ENCODE peak calls at places on chromosomes 16 and 17, in ten cellular contexts. W is psoas muscle; R is AG04450; G is GM23248; N is fibroblast of lung; E is HCT116; P is colonic mucosa; Q is CD8-positive, alpha-beta T cell; O is lower lobe of right lung; T is tibial nerve. I is an unnamed sample. For H3K9me3, the result is how much of the 10 kb centered on the place peaks cover.

GRCh38 chr17:74750039-74750326 is 1.6 kb downstream of the NHERF1 start:
- DNase-seq in W (peak), R (no peak), G (no peak), N (no peak), E (no peak), P (no peak), Q (no peak), O (no peak), T (no peak), I (no peak)

GRCh38 chr17:4899341-4900230 is at the start of gene C17orf107:
- DNase-seq in W (peak), R (peak), G (peak), N (peak), E (no peak), P (peak), Q (peak), O (peak), T (peak), I (no peak)

GRCh38 chr17:75693500-75694481 is 26.7 kb downstream of the SAP30BP start:
- DNase-seq in W (peak), R (no peak), G (peak), N (peak), E (peak), P (no peak), Q (no peak), O (peak), T (peak), I (no peak)

GRCh38 chr17:41635121-41636097 is 11.0 kb upstream of the KRT17 start:
- DNase-seq in W (no peak), R (no peak), G (peak), N (no peak), E (no peak), P (no peak), Q (no peak), O (no peak), T (peak), I (no peak)

GRCh38 chr17:2689411-2690164 is 22.0 kb downstream of the CLUH start:
- DNase-seq in W (peak), R (no peak), G (no peak), N (no peak), E (no peak), P (no peak), Q (peak), O (peak), T (no peak), I (no peak)

GRCh38 chr16:88264641-88265285 is 118.0 kb upstream of the ZNF469 start:
- DNase-seq in W (peak), R (peak), G (peak), N (peak), E (peak), P (peak), Q (no peak), O (peak), T (peak), I (no peak)

GRCh38 chr17:39236383-39236927 is 10.7 kb upstream of the STAC2 start:
- DNase-seq in W (no peak), R (no peak), G (no peak), N (no peak), E (no peak), P (no peak), Q (no peak), O (no peak), T (no peak), I (no peak)

GRCh38 chr16:53785044-53785443 is 81.1 kb downstream of the FTO start:
- DNase-seq in W (no peak), R (no peak), G (peak), N (peak), E (no peak), P (no peak), Q (no peak), O (no peak), T (no peak), I (no peak)

GRCh38 chr17:57665128-57665527 is 80.0 kb downstream of the CCDC182 start:
- DNase-seq in W (no peak), R (no peak), G (no peak), N (no peak), E (no peak), P (no peak), Q (no peak), O (no peak), T (no peak), I (no peak)

GRCh38 chr17:82094931-82095776 is 2.9 kb downstream of the FASN start:
- DNase-seq in W (peak), R (no peak), G (no peak), N (no peak), E (no peak), P (no peak), Q (no peak), O (no peak), T (no peak), I (no peak)

GRCh38 chr16:82016268-82016667 is 5.0 kb upstream of the SDR42E1 start:
- DNase-seq in W (no peak), R (no peak), G (peak), N (peak), E (peak), P (peak), Q (no peak), O (no peak), T (peak), I (no peak)

DNA sequence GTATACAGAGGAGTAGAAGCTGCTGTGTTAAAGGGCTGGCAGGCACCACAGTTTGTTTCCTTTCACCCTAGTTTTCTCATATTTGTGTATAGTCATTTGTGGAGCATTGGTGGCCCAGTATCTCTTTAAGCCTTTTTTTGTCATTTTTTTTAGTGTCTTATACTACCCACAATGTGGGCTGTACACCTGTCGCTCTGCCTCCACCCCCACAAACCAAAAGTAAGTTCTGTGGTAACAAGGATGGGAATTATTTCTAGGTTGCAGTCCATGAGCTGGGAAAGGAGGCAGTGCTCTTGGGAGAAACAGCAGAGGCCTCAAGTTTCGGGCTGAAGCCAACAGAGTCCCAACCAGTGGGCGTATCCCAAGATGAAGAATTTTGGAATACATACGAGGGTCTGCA is 6.2 kb downstream of the ZNF75A start:
- DNase-seq in W (no peak), R (no peak), G (no peak), N (no peak), E (no peak), P (no peak), Q (no peak), O (no peak), T (no peak), I (no peak)
- H3K9me3 ChIP-seq in W (half or more), R (half or more), G (under half), N (under half), E (under half), P (under half), Q (under half), O (half or more), T (half or more), I (under half)

GRCh38 chr16:35154627-35155026 is 1695.2 kb downstream of the TP53TG3F start:
- DNase-seq in W (no peak), R (no peak), G (no peak), N (no peak), E (no peak), P (no peak), Q (no peak), O (no peak), T (no peak), I (no peak)
- H3K9me3 ChIP-seq in W (under half), R (under half), G (under half), N (under half), E (under half), P (under half), Q (under half), O (under half), T (under half), I (under half)

GRCh38 chr16:852451-853185 is 52.1 kb upstream of the GNG13 start:
- DNase-seq in W (peak), R (no peak), G (no peak), N (no peak), E (no peak), P (no peak), Q (no peak), O (no peak), T (no peak), I (no peak)
- H3K9me3 ChIP-seq in W (under half), R (half or more), G (under half), N (under half), E (under half), P (under half), Q (under half), O (under half), T (under half), I (under half)

GRCh38 chr17:72878975-72879660 is 213.4 kb downstream of the SLC39A11 start:
- DNase-seq in W (no peak), R (no peak), G (no peak), N (no peak), E (no peak), P (no peak), Q (no peak), O (no peak), T (no peak), I (no peak)
- H3K9me3 ChIP-seq in W (under half), R (under half), G (under half), N (under half), E (under half), P (under half), Q (under half), O (under half), T (under half), I (under half)

DNA sequence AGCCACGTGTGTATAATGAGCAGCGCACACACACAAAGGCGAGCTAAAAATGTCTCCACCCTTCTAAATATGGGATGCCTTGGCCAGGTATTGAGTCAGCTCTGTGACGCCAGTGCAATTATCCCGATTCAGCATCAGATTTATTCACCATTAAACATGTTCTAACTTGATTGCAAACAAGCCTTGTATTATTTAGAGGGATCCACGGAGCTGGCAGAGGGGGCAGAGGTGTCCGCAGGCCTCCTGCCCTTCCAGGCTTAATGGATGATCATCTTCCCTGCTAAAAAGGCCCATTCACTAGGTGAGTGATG is 591.7 kb downstream of the MAF start:
- DNase-seq in W (no peak), R (no peak), G (no peak), N (no peak), E (no peak), P (no peak), Q (no peak), O (no peak), T (no peak), I (no peak)
- H3K9me3 ChIP-seq in W (under half), R (half or more), G (under half), N (under half), E (under half), P (under half), Q (under half), O (under half), T (under half), I (under half)

GRCh38 chr17:78399028-78399692 is 20.7 kb downstream of the PGS1 start:
- DNase-seq in W (no peak), R (no peak), G (no peak), N (no peak), E (no peak), P (no peak), Q (no peak), O (no peak), T (no peak), I (no peak)

GRCh38 chr17:78396436-78397335 is 18.2 kb downstream of the PGS1 start:
- DNase-seq in W (peak), R (no peak), G (no peak), N (no peak), E (no peak), P (no peak), Q (no peak), O (peak), T (no peak), I (no peak)

GRCh38 chr17:78399693-78400144 is 21.3 kb downstream of the PGS1 start:
- DNase-seq in W (no peak), R (no peak), G (no peak), N (no peak), E (no peak), P (no peak), Q (no peak), O (no peak), T (no peak), I (no peak)

GRCh38 chr17:78397681-78398101 is 19.2 kb downstream of the PGS1 start:
- DNase-seq in W (peak), R (no peak), G (peak), N (peak), E (no peak), P (no peak), Q (no peak), O (no peak), T (no peak), I (no peak)

GRCh38 chr17:78398390-78398789 is 19.9 kb downstream of the PGS1 start:
- DNase-seq in W (no peak), R (no peak), G (no peak), N (no peak), E (no peak), P (no peak), Q (no peak), O (no peak), T (no peak), I (no peak)
- H3K9me3 ChIP-seq in W (under half), R (under half), G (under half), N (under half), E (under half), P (under half), Q (under half), O (under half), T (under half), I (under half)

GRCh38 chr17:61618950-61619349 is 27.9 kb upstream of the NACA2 start:
- DNase-seq in W (no peak), R (no peak), G (no peak), N (no peak), E (no peak), P (no peak), Q (no peak), O (no peak), T (no peak), I (no peak)

GRCh38 chr17:61617261-61617660 is 26.2 kb upstream of the NACA2 start:
- DNase-seq in W (no peak), R (no peak), G (no peak), N (no peak), E (no peak), P (no peak), Q (no peak), O (no peak), T (no peak), I (no peak)

GRCh38 chr17:61619493-61619892 is 28.5 kb upstream of the NACA2 start:
- DNase-seq in W (no peak), R (no peak), G (peak), N (no peak), E (peak), P (no peak), Q (no peak), O (no peak), T (no peak), I (peak)

GRCh38 chr17:61621317-61621716 is 30.3 kb upstream of the NACA2 start:
- DNase-seq in W (no peak), R (no peak), G (no peak), N (no peak), E (no peak), P (no peak), Q (no peak), O (no peak), T (no peak), I (no peak)

DNA sequence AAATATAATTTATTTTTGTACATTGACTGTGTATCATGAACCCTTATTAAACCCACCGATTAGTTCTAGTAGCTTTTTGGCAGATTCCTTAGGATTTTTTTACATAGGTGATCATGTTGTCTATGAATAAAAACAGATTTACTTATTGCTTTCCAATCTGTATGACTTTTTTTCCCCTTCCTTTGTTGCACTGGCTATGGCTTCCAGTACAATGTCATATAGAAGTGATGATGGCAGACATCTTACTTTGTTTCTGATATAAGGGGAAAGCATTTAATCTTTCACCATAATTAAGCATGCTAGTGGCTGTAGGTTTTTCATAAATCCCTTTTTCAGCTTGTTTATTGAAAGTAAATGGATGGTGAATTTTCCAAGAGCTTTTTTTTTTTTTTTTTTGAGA is 28.9 kb upstream of the NACA2 start:
- DNase-seq in W (no peak), R (no peak), G (no peak), N (no peak), E (no peak), P (no peak), Q (no peak), O (no peak), T (no peak), I (no peak)
- H3K9me3 ChIP-seq in W (under half), R (under half), G (under half), N (under half), E (under half), P (under half), Q (under half), O (under half), T (under half), I (under half)

I was measured in OCI-LY7.